ENCODE peak calls at places on chromosomes 3 and 15, in four cellular contexts. One of them, this sample, is unnamed. For H3K4me1, the result is how much of the 10 kb centered on the place peaks cover.

GRCh38 chr3:127208483-127209100 is 15.7 kb downstream of the PRR23E start:
- DNase-seq in fibroblast of lung: no peak
- DNase-seq in CD8-positive, alpha-beta T cell: no peak
- DNase-seq in HCT116: no peak
- DNase-seq in this sample: peak

GRCh38 chr3:103393395-103394186 is 958.8 kb downstream of the ZPLD1 start:
- DNase-seq in fibroblast of lung: peak
- DNase-seq in CD8-positive, alpha-beta T cell: no peak
- DNase-seq in HCT116: no peak
- DNase-seq in this sample: no peak

GRCh38 chr3:44661189-44661588 is 12.7 kb downstream of the ZNF35 start:
- DNase-seq in fibroblast of lung: no peak
- DNase-seq in CD8-positive, alpha-beta T cell: no peak
- DNase-seq in HCT116: no peak
- DNase-seq in this sample: no peak

GRCh38 chr3:66406186-66406585 is 94.6 kb downstream of the LRIG1 start:
- DNase-seq in fibroblast of lung: no peak
- DNase-seq in CD8-positive, alpha-beta T cell: no peak
- DNase-seq in HCT116: no peak
- DNase-seq in this sample: peak

GRCh38 chr3:196082471-196082971 is 631 bp upstream of the TFRC start:
- DNase-seq in fibroblast of lung: no peak
- DNase-seq in CD8-positive, alpha-beta T cell: no peak
- DNase-seq in HCT116: no peak
- DNase-seq in this sample: no peak

GRCh38 chr3:51106242-51106876 is 278.7 kb upstream of the MANF start:
- DNase-seq in fibroblast of lung: no peak
- DNase-seq in CD8-positive, alpha-beta T cell: no peak
- DNase-seq in HCT116: no peak
- DNase-seq in this sample: no peak

GRCh38 chr3:42855219-42855546 is 20.5 kb downstream of the CYP8B1 start:
- DNase-seq in fibroblast of lung: no peak
- DNase-seq in CD8-positive, alpha-beta T cell: no peak
- DNase-seq in HCT116: no peak
- DNase-seq in this sample: no peak

GRCh38 chr15:29939404-29939803 is 117.1 kb upstream of the TJP1 start:
- DNase-seq in fibroblast of lung: no peak
- DNase-seq in CD8-positive, alpha-beta T cell: no peak
- DNase-seq in HCT116: no peak
- DNase-seq in this sample: no peak

GRCh38 chr3:147906275-147906674 is 497.1 kb downstream of the ZIC1 start:
- DNase-seq in fibroblast of lung: peak
- DNase-seq in CD8-positive, alpha-beta T cell: no peak
- DNase-seq in HCT116: no peak
- DNase-seq in this sample: no peak

GRCh38 chr3:11626084-11626463 is 17.6 kb downstream of the VGLL4 start:
- DNase-seq in fibroblast of lung: no peak
- DNase-seq in CD8-positive, alpha-beta T cell: no peak
- DNase-seq in HCT116: no peak
- DNase-seq in this sample: no peak

GRCh38 chr15:57213783-57214366 is 162.4 kb upstream of the CGNL1 start:
- DNase-seq in fibroblast of lung: peak
- DNase-seq in CD8-positive, alpha-beta T cell: no peak
- DNase-seq in HCT116: peak
- DNase-seq in this sample: no peak

GRCh38 chr3:32961189-32961715 is 9.8 kb downstream of the CCR4 start:
- DNase-seq in fibroblast of lung: no peak
- DNase-seq in CD8-positive, alpha-beta T cell: peak
- DNase-seq in HCT116: no peak
- DNase-seq in this sample: peak

GRCh38 chr3:30654269-30654668 is 47.9 kb downstream of the TGFBR2 start:
- DNase-seq in fibroblast of lung: no peak
- DNase-seq in CD8-positive, alpha-beta T cell: no peak
- DNase-seq in HCT116: no peak
- DNase-seq in this sample: no peak

GRCh38 chr3:30657914-30658313 is 51.5 kb downstream of the TGFBR2 start:
- DNase-seq in fibroblast of lung: peak
- DNase-seq in CD8-positive, alpha-beta T cell: peak
- DNase-seq in HCT116: no peak
- DNase-seq in this sample: no peak

GRCh38 chr3:30656624-30657141 is 50.3 kb downstream of the TGFBR2 start:
- DNase-seq in fibroblast of lung: no peak
- DNase-seq in CD8-positive, alpha-beta T cell: no peak
- DNase-seq in HCT116: no peak
- DNase-seq in this sample: no peak

GRCh38 chr3:30658328-30659052 is 52.1 kb downstream of the TGFBR2 start:
- DNase-seq in fibroblast of lung: peak
- DNase-seq in CD8-positive, alpha-beta T cell: peak
- DNase-seq in HCT116: peak
- DNase-seq in this sample: peak

GRCh38 chr3:30655187-30655812 is 48.9 kb downstream of the TGFBR2 start:
- DNase-seq in fibroblast of lung: no peak
- DNase-seq in CD8-positive, alpha-beta T cell: peak
- DNase-seq in HCT116: no peak
- DNase-seq in this sample: no peak
- H3K4me1 ChIP-seq in fibroblast of lung: under half
- H3K4me1 ChIP-seq in CD8-positive, alpha-beta T cell: half or more
- H3K4me1 ChIP-seq in HCT116: half or more
- H3K4me1 ChIP-seq in this sample: under half

DNA sequence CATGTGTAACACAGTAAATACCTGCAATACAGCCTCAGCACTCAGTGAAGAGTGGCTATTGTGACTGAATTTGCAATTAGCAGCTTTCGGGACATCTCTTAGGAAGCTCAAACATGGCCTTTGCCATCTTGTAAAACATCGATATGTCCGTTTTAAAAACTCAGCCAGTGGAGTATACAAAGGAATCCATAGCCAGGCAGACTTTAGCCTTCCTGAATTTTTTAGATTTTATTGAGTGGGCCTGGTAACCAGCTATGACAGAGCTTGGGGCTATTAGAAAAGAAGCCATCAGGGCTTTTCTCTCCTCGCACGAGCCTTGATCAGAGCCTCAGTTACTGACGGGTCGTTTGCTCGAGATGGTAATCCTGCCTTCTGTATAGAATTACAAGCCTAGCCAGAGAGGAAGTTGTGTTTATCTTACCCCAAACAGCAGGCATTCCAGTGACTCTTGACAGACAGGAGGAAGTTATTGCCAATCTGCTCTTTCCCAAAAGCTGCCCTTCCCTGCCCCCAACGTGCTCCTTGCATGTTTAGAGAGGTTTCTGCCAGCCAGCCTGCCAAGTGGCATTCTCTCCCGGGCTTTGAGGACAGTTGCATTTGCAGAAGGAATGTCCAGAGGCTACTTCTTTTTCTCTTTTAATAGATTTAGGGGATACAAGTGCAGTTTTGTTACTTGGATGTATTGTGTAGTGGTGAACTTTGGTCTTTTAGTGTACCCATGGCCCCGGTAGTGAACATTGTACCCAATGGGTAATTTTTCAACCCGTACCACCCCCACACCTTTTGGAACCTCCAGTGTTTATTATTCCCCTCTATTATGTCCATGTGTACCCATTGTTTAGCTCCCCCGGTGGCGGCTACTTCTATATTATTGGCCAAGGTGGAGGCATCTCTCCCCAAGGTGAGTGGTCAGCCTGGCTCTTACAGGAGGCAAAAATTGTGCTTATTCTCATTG is 40.6 kb downstream of the ITPR1 start:
- DNase-seq in fibroblast of lung: peak
- DNase-seq in CD8-positive, alpha-beta T cell: no peak
- DNase-seq in HCT116: no peak
- DNase-seq in this sample: no peak
- H3K4me3 ChIP-seq in fibroblast of lung: no peak
- H3K4me3 ChIP-seq in CD8-positive, alpha-beta T cell: no peak
- H3K4me3 ChIP-seq in HCT116: no peak
- H3K4me3 ChIP-seq in this sample: no peak

GRCh38 chr15:99616129-99616528 is 50.3 kb downstream of the MEF2A start:
- DNase-seq in fibroblast of lung: no peak
- DNase-seq in CD8-positive, alpha-beta T cell: no peak
- DNase-seq in HCT116: no peak
- DNase-seq in this sample: no peak
- H3K4me1 ChIP-seq in fibroblast of lung: under half
- H3K4me1 ChIP-seq in CD8-positive, alpha-beta T cell: under half
- H3K4me1 ChIP-seq in HCT116: under half
- H3K4me1 ChIP-seq in this sample: under half

GRCh38 chr15:45376967-45377629 is 1.2 kb downstream of the GATM start:
- DNase-seq in fibroblast of lung: no peak
- DNase-seq in CD8-positive, alpha-beta T cell: no peak
- DNase-seq in HCT116: no peak
- DNase-seq in this sample: no peak
- H3K4me3 ChIP-seq in fibroblast of lung: peak
- H3K4me3 ChIP-seq in CD8-positive, alpha-beta T cell: peak
- H3K4me3 ChIP-seq in HCT116: no peak
- H3K4me3 ChIP-seq in this sample: peak

GRCh38 chr3:188248036-188248561 is 94.1 kb downstream of the LPP start:
- DNase-seq in fibroblast of lung: no peak
- DNase-seq in CD8-positive, alpha-beta T cell: no peak
- DNase-seq in HCT116: no peak
- DNase-seq in this sample: no peak
- H3K4me1 ChIP-seq in fibroblast of lung: under half
- H3K4me1 ChIP-seq in CD8-positive, alpha-beta T cell: under half
- H3K4me1 ChIP-seq in HCT116: under half
- H3K4me1 ChIP-seq in this sample: under half

DNA sequence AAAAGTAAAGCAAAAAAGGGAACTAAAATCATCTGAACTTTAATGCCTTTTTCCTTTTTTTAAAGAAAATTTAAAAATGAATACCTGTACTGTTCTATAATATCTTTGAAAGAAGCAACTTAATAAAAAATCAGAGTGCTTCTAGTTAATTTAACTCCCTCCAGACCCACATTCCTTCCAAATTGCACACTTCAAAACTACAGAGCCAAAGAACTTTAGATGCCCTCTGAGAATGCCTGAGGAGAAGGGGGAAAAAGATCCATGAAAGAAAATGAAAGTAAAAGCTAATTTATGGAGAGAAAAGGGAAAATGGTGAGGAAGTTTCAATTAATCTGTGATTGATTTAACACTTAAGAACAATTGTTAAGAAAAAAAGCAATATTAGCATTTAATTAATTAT is 1141.7 kb downstream of the IGSF11 start:
- DNase-seq in fibroblast of lung: peak
- DNase-seq in CD8-positive, alpha-beta T cell: no peak
- DNase-seq in HCT116: no peak
- DNase-seq in this sample: no peak
- H3K4me3 ChIP-seq in fibroblast of lung: no peak
- H3K4me3 ChIP-seq in CD8-positive, alpha-beta T cell: no peak
- H3K4me3 ChIP-seq in HCT116: no peak
- H3K4me3 ChIP-seq in this sample: no peak

This sample was measured in Peyer's patch.